ENCODE peak calls at places on chromosomes 3 and 15, in ten cellular contexts. E is psoas muscle; H is body of pancreas; D is left ventricle myocardium inferior; J is effector memory CD4-positive, alpha-beta T cell; X is A549; P is prostate gland; A is A673; S is heart left ventricle; K is aorta. N is an unnamed sample. For H3K4me1, the result is how much of the 10 kb centered on the place peaks cover.

GRCh38 chr15:75673426-75674247 is 25.9 kb downstream of the SNX33 start:
- DNase-seq in E (peak), H (peak), S (peak), P (no peak), D (peak), X (no peak), A (no peak), J (no peak), K (peak), N (peak)

GRCh38 chr3:58119221-58119620 is 91.6 kb downstream of the DNASE1L3 start:
- DNase-seq in H (no peak), X (no peak), D (no peak), K (no peak), J (no peak), S (no peak), P (no peak), E (no peak), A (no peak), N (no peak)

GRCh38 chr3:57383421-57383820 is 90.9 kb upstream of the ASB14 start:
- DNase-seq in S (no peak), H (no peak), K (no peak), E (no peak), D (no peak), X (no peak), P (no peak), J (no peak), A (no peak), N (no peak)

GRCh38 chr15:67143646-67144045 is 78.2 kb downstream of the SMAD3 start:
- DNase-seq in A (no peak), K (no peak), E (no peak), J (no peak), X (no peak), S (no peak), D (no peak), P (no peak), H (no peak), N (no peak)

GRCh38 chr3:12423131-12423530 is 61.1 kb upstream of the TSEN2 start:
- DNase-seq in H (no peak), J (no peak), X (no peak), E (no peak), K (no peak), P (no peak), A (no peak), D (no peak), S (no peak), N (no peak)

GRCh38 chr15:67089218-67090193 is 24.1 kb downstream of the SMAD3 start:
- DNase-seq in S (no peak), J (no peak), E (peak), D (no peak), P (no peak), X (peak), K (peak), H (peak), A (no peak), N (peak)

GRCh38 chr15:77886805-77887448 is 190.6 kb downstream of the TBC1D2B start:
- DNase-seq in A (no peak), D (no peak), H (no peak), P (no peak), E (no peak), S (no peak), K (no peak), X (no peak), J (no peak), N (no peak)

GRCh38 chr15:65033659-65034269 is 4.3 kb upstream of the MTFMT start:
- DNase-seq in X (no peak), P (no peak), D (no peak), S (no peak), A (peak), J (no peak), H (no peak), E (no peak), K (no peak), N (peak)

GRCh38 chr3:197490659-197491058 is 65.1 kb downstream of the BDH1 start:
- DNase-seq in S (no peak), A (no peak), P (no peak), H (no peak), E (no peak), J (no peak), K (no peak), D (no peak), X (no peak), N (no peak)

GRCh38 chr3:13539285-13539625 is 9.7 kb upstream of the FBLN2 start:
- DNase-seq in S (no peak), J (no peak), K (peak), X (no peak), D (no peak), P (no peak), A (no peak), H (no peak), E (no peak), N (no peak)

GRCh38 chr15:69012761-69013364 is 1.6 kb upstream of the NOX5 start:
- DNase-seq in E (no peak), S (no peak), X (no peak), K (no peak), H (no peak), D (no peak), A (no peak), J (no peak), P (no peak), N (no peak)

GRCh38 chr3:151318313-151318712 is 1.7 kb upstream of the GPR87 start:
- DNase-seq in K (no peak), P (no peak), A (no peak), E (no peak), D (no peak), J (no peak), H (no peak), S (no peak), X (no peak), N (no peak)

GRCh38 chr3:188578579-188579363 is 424.8 kb downstream of the LPP start:
- DNase-seq in E (peak), D (peak), A (no peak), P (no peak), H (peak), X (no peak), K (peak), J (no peak), S (peak), N (no peak)

GRCh38 chr3:27034255-27034654 is 334.9 kb downstream of the NEK10 start:
- DNase-seq in J (no peak), P (no peak), A (no peak), S (no peak), D (no peak), X (no peak), K (no peak), H (no peak), E (no peak), N (no peak)

GRCh38 chr3:157417247-157417646 is 19.4 kb upstream of the PTX3 start:
- DNase-seq in X (no peak), D (no peak), S (no peak), K (no peak), A (no peak), E (no peak), P (no peak), H (no peak), J (no peak), N (no peak)

GRCh38 chr15:37359495-37360290 is 259.3 kb upstream of the MEIS2 start:
- DNase-seq in H (no peak), P (no peak), A (no peak), J (no peak), K (no peak), X (no peak), S (no peak), E (no peak), D (no peak), N (no peak)

GRCh38 chr3:110017304-110017703 is 680.0 kb upstream of the DPPA4 start:
- DNase-seq in E (no peak), P (no peak), J (no peak), K (no peak), A (no peak), X (no peak), D (no peak), H (no peak), S (no peak), N (no peak)

GRCh38 chr3:12766541-12766940 is 7.5 kb upstream of the TMEM40 start:
- DNase-seq in P (no peak), X (no peak), E (no peak), H (no peak), A (no peak), J (no peak), S (no peak), D (no peak), K (no peak), N (no peak)

GRCh38 chr3:125414671-125415070 is 39.5 kb upstream of the ZNF148 start:
- DNase-seq in P (no peak), A (no peak), K (no peak), J (no peak), X (no peak), S (no peak), E (no peak), H (no peak), D (no peak), N (no peak)

GRCh38 chr3:124424396-124424795 is 305.9 kb upstream of the UMPS start:
- DNase-seq in A (no peak), J (no peak), K (no peak), P (no peak), S (no peak), X (no peak), D (no peak), E (no peak), H (no peak), N (no peak)

GRCh38 chr3:37148208-37148607 is 26.2 kb downstream of the LRRFIP2 start:
- DNase-seq in X (no peak), J (no peak), S (no peak), E (no peak), H (no peak), D (no peak), P (no peak), K (no peak), A (no peak), N (no peak)

GRCh38 chr3:183692436-183692835 is 5.2 kb upstream of the YEATS2 start:
- DNase-seq in E (no peak), P (no peak), D (no peak), S (no peak), J (no peak), H (no peak), K (no peak), X (no peak), A (no peak), N (no peak)

GRCh38 chr15:74365619-74366445 is 1.6 kb downstream of the CYP11A1 start:
- DNase-seq in H (peak), J (no peak), P (no peak), K (peak), X (no peak), A (no peak), E (peak), S (peak), D (peak), N (no peak)

GRCh38 chr3:47266709-47267489 is 15.7 kb downstream of the KIF9 start:
- DNase-seq in K (peak), J (no peak), S (peak), E (peak), X (no peak), H (peak), D (peak), A (peak), P (peak), N (peak)

GRCh38 chr3:121436641-121437040 is 109.1 kb downstream of the POLQ start:
- DNase-seq in D (no peak), K (no peak), H (peak), A (no peak), P (peak), E (no peak), X (no peak), S (no peak), J (no peak), N (no peak)

GRCh38 chr3:121436074-121436473 is 109.7 kb downstream of the POLQ start:
- DNase-seq in S (no peak), J (no peak), H (no peak), D (no peak), E (no peak), P (no peak), X (no peak), A (no peak), K (no peak), N (no peak)

GRCh38 chr3:121430816-121431215 is 115.0 kb downstream of the POLQ start:
- DNase-seq in X (no peak), E (no peak), H (no peak), J (no peak), P (no peak), K (no peak), A (no peak), S (no peak), D (no peak), N (no peak)

GRCh38 chr3:121431717-121432517 is 113.9 kb downstream of the POLQ start:
- DNase-seq in A (no peak), K (no peak), P (peak), X (no peak), H (peak), E (no peak), J (peak), S (no peak), D (no peak), N (peak)
- H3K27ac ChIP-seq in A (no peak), K (no peak), P (no peak), X (no peak), H (no peak), E (no peak), J (no peak), S (no peak), D (no peak), N (no peak)

GRCh38 chr3:195551381-195551978 is 8.4 kb upstream of the PPP1R2 start:
- DNase-seq in J (no peak), P (no peak), S (peak), K (no peak), X (no peak), A (peak), E (peak), D (peak), H (no peak), N (peak)

GRCh38 chr3:195549001-195549400 is 5.9 kb upstream of the PPP1R2 start:
- DNase-seq in H (no peak), K (no peak), P (no peak), X (no peak), A (no peak), E (no peak), J (no peak), D (no peak), S (no peak), N (no peak)

GRCh38 chr3:195548496-195548895 is 5.4 kb upstream of the PPP1R2 start:
- DNase-seq in P (no peak), D (no peak), H (no peak), J (no peak), X (no peak), A (no peak), S (no peak), E (no peak), K (no peak), N (no peak)

GRCh38 chr3:195549931-195550519 is 6.9 kb upstream of the PPP1R2 start:
- DNase-seq in D (no peak), P (no peak), S (no peak), K (no peak), X (no peak), H (no peak), A (no peak), J (peak), E (no peak), N (peak)

GRCh38 chr3:195550723-195551122 is 7.6 kb upstream of the PPP1R2 start:
- DNase-seq in X (no peak), S (no peak), P (no peak), E (no peak), A (no peak), D (no peak), K (no peak), H (no peak), J (no peak), N (no peak)
- H3K4me1 ChIP-seq in X (under half), S (under half), P (under half), E (under half), A (under half), D (under half), K (under half), H (under half), J (half or more), N (under half)

GRCh38 chr3:122257951-122258350 is 67.1 kb upstream of the CSTA start:
- DNase-seq in A (no peak), J (no peak), P (no peak), H (no peak), D (no peak), S (no peak), E (no peak), X (no peak), K (no peak), N (no peak)

GRCh38 chr3:122263058-122263457 is 62.0 kb upstream of the CSTA start:
- DNase-seq in A (no peak), J (no peak), X (no peak), S (no peak), E (no peak), K (no peak), H (no peak), D (no peak), P (no peak), N (no peak)

GRCh38 chr3:122260206-122260605 is 64.8 kb upstream of the CSTA start:
- DNase-seq in S (no peak), A (no peak), E (no peak), H (no peak), K (no peak), P (no peak), X (no peak), D (no peak), J (no peak), N (no peak)

GRCh38 chr3:122255757-122256439 is 69.2 kb upstream of the CSTA start:
- DNase-seq in K (no peak), J (no peak), E (no peak), H (no peak), X (no peak), A (no peak), P (no peak), S (no peak), D (no peak), N (no peak)

GRCh38 chr3:122258757-122259371 is 66.2 kb upstream of the CSTA start:
- DNase-seq in X (peak), J (peak), P (peak), H (peak), K (peak), S (peak), E (peak), A (peak), D (peak), N (peak)
- H3K4me3 ChIP-seq in X (no peak), J (no peak), P (no peak), H (no peak), K (no peak), S (no peak), E (no peak), A (no peak), D (no peak), N (no peak)

DNA sequence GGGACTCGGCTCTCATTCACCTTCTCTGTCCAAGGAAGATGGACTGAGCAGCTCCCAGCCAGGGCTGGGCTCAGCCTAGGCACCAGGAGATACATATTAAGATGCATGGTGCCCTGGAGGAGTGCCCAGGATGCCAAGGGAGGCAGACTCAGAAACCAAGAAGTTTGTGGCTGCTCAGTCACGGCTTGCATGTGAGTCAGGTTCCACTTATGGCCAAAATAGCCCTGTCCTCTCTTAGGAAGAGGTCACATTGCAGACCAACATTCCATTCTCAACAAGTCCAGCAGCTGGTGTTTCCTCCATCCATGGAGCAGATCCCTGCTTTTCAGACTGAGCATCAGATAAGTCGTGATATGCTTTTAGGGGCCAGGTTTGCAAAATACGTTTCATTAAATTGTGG is 21.8 kb downstream of the CDCP1 start:
- DNase-seq in P (no peak), E (peak), D (no peak), A (no peak), X (peak), S (no peak), J (no peak), H (no peak), K (peak), N (no peak)
- H3K27ac ChIP-seq in P (peak), E (peak), D (peak), A (no peak), X (peak), S (no peak), J (no peak), H (no peak), K (peak), N (peak)

DNA sequence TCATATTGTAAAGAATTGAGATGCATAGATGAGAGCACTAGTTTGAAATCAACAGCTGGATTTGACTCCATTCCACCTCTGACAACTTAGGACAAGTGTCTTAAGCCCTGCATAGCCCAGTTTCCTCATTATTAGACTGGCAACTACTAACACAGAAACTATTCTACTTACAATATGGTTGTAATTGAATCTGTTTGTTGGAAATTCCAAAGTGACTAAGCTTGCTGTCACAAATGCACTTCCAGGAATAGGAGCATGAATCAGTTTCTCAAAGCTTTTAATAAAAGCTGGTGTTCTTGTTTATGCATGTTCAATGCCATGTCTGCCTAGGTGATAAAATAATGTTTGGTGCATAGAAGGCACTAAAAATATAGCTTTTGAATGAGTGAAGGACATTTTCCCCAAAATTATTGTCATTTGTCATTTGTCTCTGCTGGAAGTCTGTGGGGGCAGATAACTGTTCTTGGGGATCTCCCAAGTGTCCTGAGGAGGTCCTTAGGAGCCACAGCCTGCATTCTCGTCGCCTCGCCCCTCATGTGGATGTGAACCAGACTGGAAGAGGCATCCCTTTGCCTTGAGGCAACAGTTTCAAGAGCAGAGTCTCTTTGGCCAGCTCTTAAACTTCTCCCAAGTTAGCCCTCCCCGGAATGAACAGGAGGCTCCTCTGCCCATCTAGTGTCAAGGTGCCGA is 40.4 kb upstream of the CD47 start:
- DNase-seq in H (no peak), P (no peak), K (no peak), A (no peak), X (no peak), D (no peak), J (no peak), E (no peak), S (no peak), N (no peak)
- H3K4me1 ChIP-seq in H (under half), P (under half), K (under half), A (under half), X (under half), D (under half), J (under half), E (under half), S (under half), N (under half)

GRCh38 chr3:123352134-123352554 is 96.7 kb downstream of the ADCY5 start:
- DNase-seq in K (peak), E (no peak), A (no peak), X (no peak), P (no peak), H (peak), S (peak), D (peak), J (no peak), N (no peak)
- H3K4me3 ChIP-seq in K (no peak), E (no peak), A (no peak), X (no peak), P (no peak), H (no peak), S (no peak), D (no peak), J (no peak), N (no peak)

GRCh38 chr15:45855907-45856579 is 221.2 kb downstream of the SQOR start:
- DNase-seq in A (no peak), H (no peak), E (no peak), P (no peak), S (no peak), X (no peak), K (no peak), J (no peak), D (no peak), N (no peak)
- H3K27ac ChIP-seq in A (no peak), H (no peak), E (no peak), P (peak), S (no peak), X (no peak), K (no peak), J (no peak), D (no peak), N (no peak)

DNA sequence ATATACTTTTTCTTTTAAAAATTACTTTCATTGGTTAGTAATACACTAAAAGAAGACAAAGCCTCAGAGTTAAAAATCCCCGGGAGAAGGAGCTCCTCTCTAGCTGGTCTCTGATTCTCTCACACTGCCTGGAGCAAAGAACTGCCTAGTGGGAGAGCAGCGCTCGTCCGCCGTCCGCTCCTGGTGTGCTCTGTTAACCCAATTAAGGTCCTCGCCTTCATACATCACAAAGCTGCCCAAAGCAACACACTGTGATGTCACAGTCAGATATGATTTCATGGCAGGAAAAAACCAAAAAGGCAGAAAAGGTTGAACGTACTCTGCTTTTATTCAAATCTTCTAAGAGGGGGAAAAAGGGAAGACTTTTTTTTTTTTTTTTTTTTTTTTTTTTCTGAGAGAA is 114.9 kb downstream of the TIGIT start:
- DNase-seq in K (no peak), X (no peak), P (no peak), J (no peak), E (no peak), S (no peak), H (peak), A (peak), D (no peak), N (no peak)
- H3K4me1 ChIP-seq in K (under half), X (under half), P (under half), J (under half), E (half or more), S (under half), H (under half), A (half or more), D (half or more), N (under half)

GRCh38 chr3:161781381-161781780 is 284.8 kb downstream of the OTOL1 start:
- DNase-seq in K (no peak), D (no peak), X (no peak), A (no peak), E (no peak), J (no peak), H (no peak), S (no peak), P (no peak), N (no peak)
- H3K4me3 ChIP-seq in K (no peak), D (peak), X (no peak), A (no peak), E (no peak), J (no peak), H (no peak), S (no peak), P (no peak), N (no peak)

GRCh38 chr3:172908871-172909270 is 158.3 kb downstream of the ECT2 start:
- DNase-seq in E (no peak), H (no peak), S (no peak), K (no peak), A (peak), J (no peak), D (no peak), P (no peak), X (no peak), N (no peak)
- H3K27ac ChIP-seq in E (no peak), H (no peak), S (no peak), K (no peak), A (no peak), J (no peak), D (no peak), P (no peak), X (no peak), N (no peak)